ENCODE peak calls at places on chromosomes 2 and 18, in ten cellular contexts. One of them, this sample, is unnamed.

GRCh38 chr2:15761910-15762309 is 170.2 kb downstream of the DDX1 start:
- DNase-seq in neuronal stem cell: no peak
- DNase-seq in A549: no peak
- DNase-seq in GM23248: no peak
- DNase-seq in pancreas: no peak
- DNase-seq in HAP-1: no peak
- DNase-seq in SJSA1: no peak
- DNase-seq in mesenchymal stem cell: no peak
- DNase-seq in OCI-LY7: no peak
- DNase-seq in uterus: no peak
- DNase-seq in this sample: no peak

GRCh38 chr18:50571606-50572005 is 11.7 kb downstream of the MAPK4 start:
- DNase-seq in neuronal stem cell: no peak
- DNase-seq in A549: no peak
- DNase-seq in GM23248: no peak
- DNase-seq in pancreas: no peak
- DNase-seq in HAP-1: no peak
- DNase-seq in SJSA1: no peak
- DNase-seq in mesenchymal stem cell: no peak
- DNase-seq in OCI-LY7: no peak
- DNase-seq in uterus: no peak
- DNase-seq in this sample: no peak

GRCh38 chr18:58235001-58235436 is 191.0 kb downstream of the NEDD4L start:
- DNase-seq in neuronal stem cell: no peak
- DNase-seq in A549: no peak
- DNase-seq in GM23248: no peak
- DNase-seq in pancreas: no peak
- DNase-seq in HAP-1: no peak
- DNase-seq in SJSA1: no peak
- DNase-seq in mesenchymal stem cell: no peak
- DNase-seq in OCI-LY7: no peak
- DNase-seq in uterus: no peak
- DNase-seq in this sample: no peak

GRCh38 chr2:240604291-240604938 is 17.9 kb downstream of the CAPN10 start:
- DNase-seq in neuronal stem cell: no peak
- DNase-seq in A549: peak; percentile 65
- DNase-seq in GM23248: peak; percentile 52
- DNase-seq in pancreas: peak; percentile 79
- DNase-seq in HAP-1: no peak
- DNase-seq in SJSA1: peak; percentile 46
- DNase-seq in mesenchymal stem cell: peak; percentile 73
- DNase-seq in OCI-LY7: peak; percentile 27
- DNase-seq in uterus: peak; percentile 53
- DNase-seq in this sample: peak; percentile 91

GRCh38 chr2:11073251-11073650 is 82.0 kb upstream of the SLC66A3 start:
- DNase-seq in neuronal stem cell: peak; percentile 61
- DNase-seq in A549: peak; percentile 54
- DNase-seq in GM23248: peak; percentile 48
- DNase-seq in pancreas: peak; percentile 39
- DNase-seq in HAP-1: peak; percentile 38
- DNase-seq in SJSA1: no peak
- DNase-seq in mesenchymal stem cell: peak; percentile 70
- DNase-seq in OCI-LY7: peak; percentile 8
- DNase-seq in uterus: no peak
- DNase-seq in this sample: no peak

GRCh38 chr2:182897137-182897536 is 30.7 kb upstream of the FRZB start:
- DNase-seq in neuronal stem cell: no peak
- DNase-seq in A549: no peak
- DNase-seq in GM23248: peak; percentile 70
- DNase-seq in pancreas: no peak
- DNase-seq in HAP-1: no peak
- DNase-seq in SJSA1: no peak
- DNase-seq in mesenchymal stem cell: peak; percentile 71
- DNase-seq in OCI-LY7: no peak
- DNase-seq in uterus: no peak
- DNase-seq in this sample: no peak

GRCh38 chr2:143824796-143825195 is 695.1 kb downstream of the ZEB2 start:
- DNase-seq in neuronal stem cell: no peak
- DNase-seq in A549: no peak
- DNase-seq in GM23248: no peak
- DNase-seq in pancreas: no peak
- DNase-seq in HAP-1: no peak
- DNase-seq in SJSA1: no peak
- DNase-seq in mesenchymal stem cell: no peak
- DNase-seq in OCI-LY7: no peak
- DNase-seq in uterus: no peak
- DNase-seq in this sample: no peak

GRCh38 chr2:96867756-96868554 is 1.9 kb downstream of the SEMA4C start:
- DNase-seq in neuronal stem cell: no peak
- DNase-seq in A549: no peak
- DNase-seq in GM23248: peak; percentile 63
- DNase-seq in pancreas: no peak
- DNase-seq in HAP-1: no peak
- DNase-seq in SJSA1: peak; percentile 33
- DNase-seq in mesenchymal stem cell: peak; percentile 40
- DNase-seq in OCI-LY7: no peak
- DNase-seq in uterus: no peak
- DNase-seq in this sample: peak; percentile 52

GRCh38 chr2:175525975-175526374 is 344.5 kb upstream of the ATP5MC3 start:
- DNase-seq in neuronal stem cell: no peak
- DNase-seq in A549: no peak
- DNase-seq in GM23248: no peak
- DNase-seq in pancreas: no peak
- DNase-seq in HAP-1: no peak
- DNase-seq in SJSA1: no peak
- DNase-seq in mesenchymal stem cell: no peak
- DNase-seq in OCI-LY7: no peak
- DNase-seq in uterus: no peak
- DNase-seq in this sample: no peak

GRCh38 chr2:231306791-231307440 is 88.6 kb upstream of the B3GNT7 start:
- DNase-seq in neuronal stem cell: no peak
- DNase-seq in A549: no peak
- DNase-seq in GM23248: no peak
- DNase-seq in pancreas: no peak
- DNase-seq in HAP-1: no peak
- DNase-seq in SJSA1: no peak
- DNase-seq in mesenchymal stem cell: no peak
- DNase-seq in OCI-LY7: no peak
- DNase-seq in uterus: no peak
- DNase-seq in this sample: no peak

GRCh38 chr18:25832008-25832604 is 258.3 kb downstream of the SS18 start:
- DNase-seq in neuronal stem cell: peak; percentile 51
- DNase-seq in A549: peak; percentile 31
- DNase-seq in GM23248: peak; percentile 81
- DNase-seq in pancreas: peak; percentile 22
- DNase-seq in HAP-1: peak; percentile 30
- DNase-seq in SJSA1: peak; percentile 61
- DNase-seq in mesenchymal stem cell: peak; percentile 68
- DNase-seq in OCI-LY7: peak; percentile 55
- DNase-seq in uterus: no peak
- DNase-seq in this sample: no peak

GRCh38 chr2:199136681-199137080 is 321.1 kb downstream of the SATB2 start:
- DNase-seq in neuronal stem cell: no peak
- DNase-seq in A549: no peak
- DNase-seq in GM23248: peak; percentile 84
- DNase-seq in pancreas: peak; percentile 9
- DNase-seq in HAP-1: no peak
- DNase-seq in SJSA1: peak; percentile 21
- DNase-seq in mesenchymal stem cell: peak; percentile 20
- DNase-seq in OCI-LY7: no peak
- DNase-seq in uterus: peak; percentile 17
- DNase-seq in this sample: no peak

GRCh38 chr2:23599691-23600090 is 214.7 kb downstream of the KLHL29 start:
- DNase-seq in neuronal stem cell: no peak
- DNase-seq in A549: no peak
- DNase-seq in GM23248: no peak
- DNase-seq in pancreas: no peak
- DNase-seq in HAP-1: no peak
- DNase-seq in SJSA1: no peak
- DNase-seq in mesenchymal stem cell: no peak
- DNase-seq in OCI-LY7: no peak
- DNase-seq in uterus: no peak
- DNase-seq in this sample: peak; percentile 55

GRCh38 chr2:147515213-147515612 is 329.6 kb upstream of the ACVR2A start:
- DNase-seq in neuronal stem cell: no peak
- DNase-seq in A549: no peak
- DNase-seq in GM23248: no peak
- DNase-seq in pancreas: no peak
- DNase-seq in HAP-1: no peak
- DNase-seq in SJSA1: no peak
- DNase-seq in mesenchymal stem cell: peak; percentile 6
- DNase-seq in OCI-LY7: no peak
- DNase-seq in uterus: no peak
- DNase-seq in this sample: no peak

GRCh38 chr2:147506889-147507288 is 337.9 kb upstream of the ACVR2A start:
- DNase-seq in neuronal stem cell: no peak
- DNase-seq in A549: no peak
- DNase-seq in GM23248: no peak
- DNase-seq in pancreas: no peak
- DNase-seq in HAP-1: no peak
- DNase-seq in SJSA1: no peak
- DNase-seq in mesenchymal stem cell: no peak
- DNase-seq in OCI-LY7: no peak
- DNase-seq in uterus: no peak
- DNase-seq in this sample: no peak

DNA sequence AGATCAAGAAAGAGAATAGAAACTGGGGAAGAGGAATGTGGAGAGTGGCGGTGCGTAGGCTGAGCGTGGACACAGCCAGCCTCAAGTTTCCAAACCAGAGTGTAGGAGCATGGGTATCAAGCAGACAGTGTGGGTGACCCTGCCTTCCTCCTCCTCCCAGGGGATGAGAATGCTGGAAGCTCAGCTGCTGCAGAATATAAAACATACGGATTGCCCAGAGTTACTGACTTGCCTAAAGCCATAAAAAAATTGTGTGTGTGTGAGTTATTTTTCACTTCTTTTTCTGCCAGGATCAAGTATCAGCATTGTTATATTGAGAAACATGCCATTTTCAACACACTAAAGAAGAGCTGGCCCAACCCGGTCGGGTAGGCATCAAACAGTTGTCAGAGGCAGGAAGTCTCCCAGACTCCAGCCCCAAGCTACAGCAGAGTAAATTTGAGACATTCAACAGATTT is 333.3 kb upstream of the ACVR2A start:
- DNase-seq in neuronal stem cell: no peak
- DNase-seq in A549: no peak
- DNase-seq in GM23248: peak; percentile 56
- DNase-seq in pancreas: no peak
- DNase-seq in HAP-1: no peak
- DNase-seq in SJSA1: no peak
- DNase-seq in mesenchymal stem cell: no peak
- DNase-seq in OCI-LY7: no peak
- DNase-seq in uterus: peak; percentile 35
- DNase-seq in this sample: peak; percentile 67
- H3K4me3 ChIP-seq in neuronal stem cell: no peak overlapping the region
- H3K4me3 ChIP-seq in A549: no peak overlapping the region
- H3K4me3 ChIP-seq in GM23248: peak overlapping the region; percentile 31
- H3K4me3 ChIP-seq in pancreas: no peak overlapping the region
- H3K4me3 ChIP-seq in HAP-1: no peak overlapping the region
- H3K4me3 ChIP-seq in SJSA1: no peak overlapping the region
- H3K4me3 ChIP-seq in mesenchymal stem cell: peak overlapping the region; percentile 46
- H3K4me3 ChIP-seq in OCI-LY7: no peak overlapping the region
- H3K4me3 ChIP-seq in uterus: peak overlapping the region; percentile 3
- H3K4me3 ChIP-seq in this sample: no peak overlapping the region

DNA sequence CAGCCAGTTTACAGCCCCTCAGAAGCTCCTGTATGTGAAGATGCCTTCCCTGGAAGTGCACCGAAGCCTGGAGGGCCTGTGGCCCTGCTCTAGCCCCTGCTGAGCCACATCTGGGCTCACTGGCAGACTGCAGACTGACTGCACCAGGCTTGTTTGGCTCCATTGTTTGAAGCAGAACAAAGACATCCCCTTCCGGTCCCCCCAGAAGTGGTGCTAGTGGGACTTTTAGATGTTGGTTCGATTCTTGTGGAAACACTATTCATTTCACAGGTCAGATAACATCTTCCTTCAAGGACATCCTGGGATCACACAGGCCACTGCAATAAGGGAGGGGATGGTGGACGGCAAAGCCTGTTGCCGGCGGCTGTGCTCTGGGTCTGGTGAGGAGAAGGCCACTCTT is 57.8 kb upstream of the CBLN2 start:
- DNase-seq in neuronal stem cell: no peak
- DNase-seq in A549: no peak
- DNase-seq in GM23248: no peak
- DNase-seq in pancreas: no peak
- DNase-seq in HAP-1: no peak
- DNase-seq in SJSA1: no peak
- DNase-seq in mesenchymal stem cell: no peak
- DNase-seq in OCI-LY7: no peak
- DNase-seq in uterus: no peak
- DNase-seq in this sample: no peak
- H3K9me3 ChIP-seq in neuronal stem cell: no peaks in the 10 kb centered on the region
- H3K9me3 ChIP-seq in A549: no peaks in the 10 kb centered on the region
- H3K9me3 ChIP-seq in GM23248: no peaks in the 10 kb centered on the region
- H3K9me3 ChIP-seq in pancreas: no peaks in the 10 kb centered on the region
- H3K9me3 ChIP-seq in HAP-1: no peaks in the 10 kb centered on the region
- H3K9me3 ChIP-seq in SJSA1: no peaks in the 10 kb centered on the region
- H3K9me3 ChIP-seq in mesenchymal stem cell: peaks cover 12% of the 10 kb centered on the region
- H3K9me3 ChIP-seq in OCI-LY7: no peaks in the 10 kb centered on the region
- H3K9me3 ChIP-seq in uterus: no peaks in the 10 kb centered on the region
- H3K9me3 ChIP-seq in this sample: peaks cover 2% of the 10 kb centered on the region

GRCh38 chr2:142545036-142545435 is 332.4 kb upstream of the KYNU start:
- DNase-seq in neuronal stem cell: no peak
- DNase-seq in A549: no peak
- DNase-seq in GM23248: no peak
- DNase-seq in pancreas: no peak
- DNase-seq in HAP-1: no peak
- DNase-seq in SJSA1: no peak
- DNase-seq in mesenchymal stem cell: no peak
- DNase-seq in OCI-LY7: no peak
- DNase-seq in uterus: no peak
- DNase-seq in this sample: no peak
- H3K4me1 ChIP-seq in neuronal stem cell: no peaks in the 10 kb centered on the region
- H3K4me1 ChIP-seq in A549: no peaks in the 10 kb centered on the region
- H3K4me1 ChIP-seq in GM23248: no peaks in the 10 kb centered on the region
- H3K4me1 ChIP-seq in pancreas: no peaks in the 10 kb centered on the region
- H3K4me1 ChIP-seq in HAP-1: no peaks in the 10 kb centered on the region
- H3K4me1 ChIP-seq in SJSA1: no peaks in the 10 kb centered on the region
- H3K4me1 ChIP-seq in mesenchymal stem cell: no peaks in the 10 kb centered on the region
- H3K4me1 ChIP-seq in OCI-LY7: no peaks in the 10 kb centered on the region
- H3K4me1 ChIP-seq in uterus: no peaks in the 10 kb centered on the region
- H3K4me1 ChIP-seq in this sample: no peaks in the 10 kb centered on the region

GRCh38 chr2:53695586-53695985 is 72.0 kb upstream of the CHAC2 start:
- DNase-seq in neuronal stem cell: no peak
- DNase-seq in A549: no peak
- DNase-seq in GM23248: no peak
- DNase-seq in pancreas: no peak
- DNase-seq in HAP-1: peak; percentile 64
- DNase-seq in SJSA1: no peak
- DNase-seq in mesenchymal stem cell: no peak
- DNase-seq in OCI-LY7: no peak
- DNase-seq in uterus: no peak
- DNase-seq in this sample: no peak

DNA sequence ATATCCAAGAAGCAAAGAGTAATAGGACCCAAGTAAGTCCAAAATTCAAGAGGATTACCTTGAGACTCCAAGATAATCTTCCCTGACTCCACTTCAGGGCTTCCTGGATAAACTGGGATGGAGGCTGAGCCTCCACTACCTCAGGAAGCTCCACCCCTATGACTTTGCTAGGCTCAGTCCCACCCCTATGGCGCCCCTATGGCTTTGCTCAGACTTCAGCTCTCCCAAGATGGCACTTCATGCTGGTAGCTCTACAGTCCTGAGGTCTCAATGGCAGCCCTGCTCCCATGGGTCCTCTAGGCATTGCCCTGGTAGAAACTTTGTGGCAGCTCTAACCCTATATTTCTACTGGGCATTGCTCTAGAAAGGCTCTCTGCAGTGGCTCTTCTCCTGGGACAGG is 69.9 kb upstream of the CHAC2 start:
- DNase-seq in neuronal stem cell: no peak
- DNase-seq in A549: no peak
- DNase-seq in GM23248: no peak
- DNase-seq in pancreas: no peak
- DNase-seq in HAP-1: no peak
- DNase-seq in SJSA1: no peak
- DNase-seq in mesenchymal stem cell: no peak
- DNase-seq in OCI-LY7: no peak
- DNase-seq in uterus: no peak
- DNase-seq in this sample: no peak
- H3K4me3 ChIP-seq in neuronal stem cell: no peak overlapping the region
- H3K4me3 ChIP-seq in A549: no peak overlapping the region
- H3K4me3 ChIP-seq in GM23248: no peak overlapping the region
- H3K4me3 ChIP-seq in pancreas: no peak overlapping the region
- H3K4me3 ChIP-seq in HAP-1: no peak overlapping the region
- H3K4me3 ChIP-seq in SJSA1: no peak overlapping the region
- H3K4me3 ChIP-seq in mesenchymal stem cell: no peak overlapping the region
- H3K4me3 ChIP-seq in OCI-LY7: no peak overlapping the region
- H3K4me3 ChIP-seq in uterus: no peak overlapping the region
- H3K4me3 ChIP-seq in this sample: no peak overlapping the region